ENCODE peak calls at places on chromosomes 13 and 19, in four cellular contexts. G, J, U and K are unnamed samples.

GRCh38 chr13:76884167-76884566 is 2.0 kb downstream of the KCTD12 start:
- DNase-seq in G (peak), J (peak), U (no peak), K (peak)

GRCh38 chr13:24060993-24061392 is 99.5 kb upstream of the SPATA13 start:
- DNase-seq in G (no peak), J (no peak), U (no peak), K (no peak)

GRCh38 chr19:40539070-40539469 is 37.6 kb upstream of the SHKBP1 start:
- DNase-seq in G (no peak), J (no peak), U (no peak), K (no peak)

GRCh38 chr13:109790951-109791605 is 4.7 kb upstream of the IRS2 start:
- DNase-seq in G (no peak), J (no peak), U (no peak), K (no peak)

GRCh38 chr19:15075801-15076200 is 6.2 kb upstream of the OR1I1 start:
- DNase-seq in G (no peak), J (no peak), U (no peak), K (no peak)

GRCh38 chr19:4690362-4690761 is 20.2 kb upstream of the MYDGF start:
- DNase-seq in G (no peak), J (no peak), U (no peak), K (no peak)

GRCh38 chr19:48443262-48443661 is 2.5 kb upstream of the GRWD1 start:
- DNase-seq in G (no peak), J (peak), U (no peak), K (no peak)

GRCh38 chr19:45515081-45515624 is 7.9 kb downstream of the VASP start:
- DNase-seq in G (peak), J (peak), U (no peak), K (peak)

GRCh38 chr19:49419173-49419572 is 4.1 kb downstream of the PTH2 start:
- DNase-seq in G (no peak), J (no peak), U (no peak), K (no peak)

GRCh38 chr19:21468791-21469190 is 36.6 kb upstream of the ZNF429 start:
- DNase-seq in G (no peak), J (peak), U (no peak), K (no peak)

GRCh38 chr13:37736040-37736439 is 133.5 kb downstream of the TRPC4 start:
- DNase-seq in G (no peak), J (no peak), U (no peak), K (no peak)

GRCh38 chr13:94352057-94352456 is 127.4 kb downstream of the DCT start:
- DNase-seq in G (no peak), J (no peak), U (no peak), K (no peak)

GRCh38 chr13:55613429-55614187 is 1527.1 kb upstream of the PRR20A start:
- DNase-seq in G (no peak), J (no peak), U (no peak), K (no peak)

GRCh38 chr19:34475026-34475974 is 6.3 kb upstream of the WTIP start:
- DNase-seq in G (no peak), J (no peak), U (no peak), K (no peak)

GRCh38 chr13:23922005-23922932 is 25.0 kb upstream of the C1QTNF9B start:
- DNase-seq in G (no peak), J (no peak), U (no peak), K (no peak)

GRCh38 chr13:52319876-52320275 is 86.1 kb downstream of the THSD1 start:
- DNase-seq in G (no peak), J (no peak), U (no peak), K (no peak)

GRCh38 chr13:106036870-106037269 is 498.6 kb downstream of the EFNB2 start:
- DNase-seq in G (no peak), J (no peak), U (no peak), K (no peak)

GRCh38 chr19:39843919-39844793 is 2.0 kb downstream of the FBL start:
- DNase-seq in G (no peak), J (no peak), U (no peak), K (no peak)

GRCh38 chr19:18282788-18283141 is 1.3 kb upstream of the JUND start:
- DNase-seq in G (no peak), J (no peak), U (no peak), K (no peak)

GRCh38 chr13:83450586-83450985 is 431.7 kb downstream of the SLITRK1 start:
- DNase-seq in G (no peak), J (no peak), U (no peak), K (no peak)

GRCh38 chr19:7673995-7674667 is 2.8 kb upstream of the MCEMP1 start:
- DNase-seq in G (peak), J (peak), U (peak), K (peak)

GRCh38 chr13:71624641-71625040 is 242.4 kb downstream of the DACH1 start:
- DNase-seq in G (no peak), J (no peak), U (no peak), K (no peak)

GRCh38 chr13:46469064-46469463 is 82.0 kb upstream of the RUBCNL start:
- DNase-seq in G (no peak), J (no peak), U (no peak), K (no peak)

GRCh38 chr19:3849092-3849491 is 19.7 kb downstream of the ZFR2 start:
- DNase-seq in G (no peak), J (no peak), U (no peak), K (no peak)

GRCh38 chr19:485122-485521 is 11.2 kb upstream of the MADCAM1 start:
- DNase-seq in G (no peak), J (no peak), U (no peak), K (no peak)

GRCh38 chr19:15300533-15301194 is 31.7 kb downstream of the BRD4 start:
- DNase-seq in G (no peak), J (no peak), U (no peak), K (no peak)

GRCh38 chr19:47881757-47882156 is 4.4 kb downstream of the SULT2A1 start:
- DNase-seq in G (no peak), J (no peak), U (no peak), K (no peak)

GRCh38 chr19:2148482-2149135 is 2.8 kb downstream of the AP3D1 start:
- DNase-seq in G (no peak), J (no peak), U (no peak), K (no peak)

GRCh38 chr19:42028304-42029216 is 34.5 kb upstream of the ATP1A3 start:
- DNase-seq in G (no peak), J (no peak), U (no peak), K (no peak)

GRCh38 chr13:27018882-27019281 is 152.7 kb downstream of the USP12 start:
- DNase-seq in G (no peak), J (no peak), U (no peak), K (no peak)

GRCh38 chr19:29610574-29611271 is 4.6 kb downstream of the POP4 start:
- DNase-seq in G (peak), J (peak), U (peak), K (peak)

GRCh38 chr19:38105574-38105973 is 118.4 kb downstream of the DPF1 start:
- DNase-seq in G (no peak), J (no peak), U (no peak), K (no peak)

GRCh38 chr13:92963029-92963428 is 263.6 kb upstream of the GPC6 start:
- DNase-seq in G (no peak), J (no peak), U (no peak), K (no peak)